ENCODE peak calls at places on chromosomes 12 and 14, in eight cellular contexts. F is aorta; H is esophagus squamous epithelium; R is CD8-positive, alpha-beta memory T cell; L is tibial nerve; G is HAP-1; W is heart left ventricle; N is H9. U is an unnamed sample. For H3K4me1 and H3K9me3, the result is how much of the 10 kb centered on the place peaks cover.

GRCh38 chr12:1739368-1739767 is 48.5 kb downstream of the ADIPOR2 start:
- DNase-seq in F (no peak), R (no peak), L (no peak), N (no peak), G (no peak), W (no peak), H (no peak), U (no peak)

GRCh38 chr14:71339650-71340415 is 432.6 kb downstream of the PCNX1 start:
- DNase-seq in G (no peak), F (no peak), H (no peak), W (no peak), R (no peak), L (no peak), N (no peak), U (no peak)

GRCh38 chr12:70190252-70191010 is 52.8 kb upstream of the CNOT2 start:
- DNase-seq in W (no peak), R (no peak), L (no peak), F (no peak), H (no peak), N (no peak), G (peak), U (no peak)

GRCh38 chr12:105348561-105348960 is 18.1 kb downstream of the C12orf75 start:
- DNase-seq in H (no peak), G (no peak), L (no peak), N (no peak), W (no peak), R (no peak), F (no peak), U (no peak)

GRCh38 chr14:103881927-103882281 is 34.5 kb upstream of the PPP1R13B start:
- DNase-seq in W (no peak), N (no peak), R (no peak), L (no peak), H (no peak), F (no peak), G (no peak), U (no peak)

GRCh38 chr12:116813271-116814041 is 67.8 kb downstream of the HRK start:
- DNase-seq in G (no peak), W (no peak), F (no peak), R (no peak), H (no peak), N (no peak), L (no peak), U (no peak)

GRCh38 chr12:3313066-3313465 is 177.9 kb upstream of the PRMT8 start:
- DNase-seq in F (no peak), W (peak), H (no peak), R (no peak), N (no peak), G (no peak), L (no peak), U (no peak)

GRCh38 chr14:90714811-90715210 is 101.4 kb downstream of the TTC7B start:
- DNase-seq in N (no peak), W (no peak), R (no peak), F (no peak), L (no peak), H (no peak), G (no peak), U (no peak)

GRCh38 chr12:111434680-111435338 is 29.1 kb downstream of the SH2B3 start:
- DNase-seq in H (no peak), G (peak), F (no peak), W (peak), R (peak), L (no peak), N (no peak), U (no peak)
- H3K4me1 ChIP-seq in H (under half), G (under half), F (under half), W (half or more), R (half or more), L (under half), N (under half), U (half or more)

GRCh38 chr14:106347890-106348755 is 821.7 kb downstream of the TMEM121 start:
- DNase-seq in G (no peak), R (no peak), L (no peak), W (no peak), F (no peak), H (no peak), N (no peak), U (no peak)
- H3K9me3 ChIP-seq in G (under half), R (under half), L (under half), W (under half), F (under half), H (under half), N (half or more), U (under half)

GRCh38 chr14:20712900-20713299 is 24.3 kb downstream of the ANG start:
- DNase-seq in H (no peak), G (no peak), F (no peak), L (no peak), W (no peak), R (no peak), N (no peak), U (no peak)

GRCh38 chr14:20711275-20712069 is 22.9 kb downstream of the ANG start:
- DNase-seq in W (no peak), G (no peak), L (no peak), N (no peak), F (no peak), R (no peak), H (no peak), U (no peak)

GRCh38 chr14:20719777-20720176 is 25.9 kb upstream of the EDDM3A start:
- DNase-seq in F (no peak), G (no peak), N (no peak), L (no peak), R (no peak), H (no peak), W (no peak), U (no peak)

GRCh38 chr14:20714593-20715250 is 26.2 kb downstream of the ANG start:
- DNase-seq in L (peak), F (peak), R (no peak), H (no peak), N (no peak), G (no peak), W (peak), U (peak)
- H3K4me1 ChIP-seq in L (under half), F (under half), R (under half), H (under half), N (under half), G (under half), W (under half), U (under half)

GRCh38 chr14:105913861-105914260 is 387.5 kb downstream of the TMEM121 start:
- DNase-seq in F (peak), W (no peak), G (no peak), L (no peak), N (no peak), R (no peak), H (no peak), U (peak)
- H3K9me3 ChIP-seq in F (under half), W (under half), G (under half), L (under half), N (half or more), R (under half), H (under half), U (under half)

DNA sequence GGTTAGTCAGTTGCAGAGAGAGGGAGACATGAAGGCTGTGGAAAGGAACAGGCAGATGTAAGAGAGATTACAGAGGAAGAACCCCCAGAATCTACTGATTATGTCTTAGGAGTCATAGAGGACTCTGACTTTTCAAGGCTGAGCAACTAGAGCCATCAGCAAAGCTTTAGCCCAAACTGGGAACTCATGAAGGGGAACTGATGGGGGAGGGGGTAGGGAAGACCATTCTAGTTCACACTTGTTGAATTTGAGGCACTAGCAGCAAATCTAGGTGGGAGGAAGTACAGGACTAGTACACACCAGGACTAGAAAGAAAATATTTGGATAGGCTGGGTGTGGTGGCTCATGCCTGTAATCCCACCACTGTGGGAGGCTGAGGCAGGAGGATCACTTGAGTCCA is 10.1 kb downstream of the LGALS3 start:
- DNase-seq in R (no peak), F (no peak), L (no peak), N (no peak), W (no peak), H (no peak), G (no peak), U (no peak)
- H3K4me1 ChIP-seq in R (under half), F (under half), L (under half), N (under half), W (under half), H (under half), G (under half), U (under half)

DNA sequence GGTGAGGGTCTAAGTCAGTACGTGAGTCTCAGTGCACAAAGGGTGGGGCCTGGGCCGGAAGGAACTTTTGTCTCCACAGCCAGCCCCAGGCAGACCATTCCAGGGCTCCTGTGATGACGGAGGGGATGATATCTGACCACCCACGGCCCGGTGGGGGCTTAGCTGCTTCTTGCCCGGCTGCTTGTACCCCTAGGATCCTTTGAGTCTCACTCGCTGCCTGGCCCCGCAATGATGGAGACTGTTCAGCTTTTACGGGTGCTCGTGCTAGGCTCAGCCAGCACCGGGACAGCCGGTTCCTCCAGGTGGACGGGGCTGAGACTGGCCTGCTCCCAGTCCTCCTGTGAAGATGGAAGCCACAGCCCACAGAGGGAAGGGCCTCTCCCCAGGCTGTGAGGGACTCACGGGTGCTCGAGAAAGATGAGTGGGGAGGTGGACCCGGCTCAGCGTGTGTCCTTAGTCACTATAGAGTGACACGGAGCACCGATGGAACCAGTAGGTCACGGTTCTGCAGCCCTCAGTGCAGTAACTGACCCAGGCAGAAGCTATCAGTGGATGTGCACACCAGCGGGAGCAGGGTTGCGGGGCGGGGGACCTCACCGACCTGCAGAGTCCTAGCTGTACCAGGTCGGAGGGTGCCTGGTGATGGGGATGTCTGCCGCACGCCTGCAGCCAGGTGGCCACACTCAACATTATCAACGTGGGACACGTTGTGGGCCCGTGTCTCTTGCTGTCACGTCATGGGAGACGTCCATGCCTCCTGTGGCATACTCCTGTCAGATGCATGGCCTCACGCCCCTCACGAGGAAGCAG is 55.0 kb downstream of the ADGRD1 start:
- DNase-seq in G (no peak), R (no peak), L (no peak), W (no peak), N (no peak), F (no peak), H (no peak), U (no peak)
- H3K9me3 ChIP-seq in G (under half), R (under half), L (under half), W (under half), N (under half), F (under half), H (under half), U (under half)

GRCh38 chr12:45259732-45260480 is 44.0 kb downstream of the ANO6 start:
- DNase-seq in H (no peak), F (no peak), R (no peak), W (no peak), L (no peak), N (no peak), G (peak), U (no peak)
- H3K4me1 ChIP-seq in H (under half), F (under half), R (under half), W (under half), L (under half), N (under half), G (under half), U (under half)

DNA sequence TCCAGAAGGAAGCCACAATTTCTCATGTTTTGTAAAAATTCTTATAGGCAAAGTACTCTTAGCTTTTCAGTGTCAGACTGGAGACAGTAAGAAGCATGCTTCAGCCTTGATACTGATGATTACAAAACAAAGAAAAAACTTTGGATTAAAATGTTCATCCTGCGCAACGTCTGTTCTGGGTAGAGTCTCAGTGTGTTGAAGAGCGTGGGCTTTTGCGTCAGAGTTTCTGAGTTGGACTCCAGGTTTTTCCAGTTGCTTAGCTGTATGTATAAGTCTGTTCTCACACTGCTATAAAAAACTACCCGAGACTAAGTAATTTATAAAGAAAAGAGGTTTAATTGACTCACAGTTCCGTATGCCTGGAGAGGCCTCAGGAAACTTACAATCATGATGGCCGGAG is 508.1 kb downstream of the DIO2 start:
- DNase-seq in G (no peak), H (no peak), F (no peak), R (no peak), N (no peak), L (no peak), W (no peak), U (no peak)
- H3K9me3 ChIP-seq in G (under half), H (under half), F (under half), R (under half), N (under half), L (under half), W (under half), U (under half)

DNA sequence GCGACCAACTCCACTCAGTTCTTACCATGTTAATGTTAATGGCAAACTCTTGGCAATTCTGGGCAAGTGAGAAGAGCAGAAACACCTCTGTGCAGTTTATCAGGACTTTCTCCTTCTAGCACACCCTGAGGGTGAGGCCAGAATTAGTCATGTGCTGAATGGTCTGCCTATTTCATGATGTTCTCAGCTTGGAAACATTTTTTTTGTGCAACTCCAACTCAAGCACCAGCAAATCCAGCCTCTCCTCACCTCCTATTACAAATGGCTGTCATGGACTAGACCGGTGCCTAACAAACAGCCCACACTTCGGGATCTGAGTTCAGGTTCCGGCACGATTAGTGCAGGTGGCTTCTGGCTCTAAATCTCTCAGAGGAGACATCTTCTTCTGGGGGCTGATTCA is 246.0 kb downstream of the ZFP36L1 start:
- DNase-seq in N (no peak), H (no peak), L (no peak), G (no peak), W (no peak), F (no peak), R (no peak), U (no peak)
- H3K4me1 ChIP-seq in N (under half), H (half or more), L (half or more), G (under half), W (under half), F (under half), R (under half), U (under half)